ENCODE peak calls at places on chromosomes 3 and 15, in nine cellular contexts. One of them, this sample, is unnamed.

GRCh38 chr3:115245437-115245836 is 98.3 kb upstream of the ZBTB20 start:
- DNase-seq in memory B cell: no peak
- DNase-seq in activated T-cell treated with anti-CD3 and anti-CD28 coated beads for 1 hour: no peak
- DNase-seq in foreskin fibroblast: peak; percentile 93
- DNase-seq in HTR-8/SVneo: peak; percentile 65
- DNase-seq in K562: peak; percentile 23
- DNase-seq in heart right ventricle: no peak
- DNase-seq in islet precursor cell: peak; percentile 58
- DNase-seq in GM13977: no peak
- DNase-seq in this sample: no peak

GRCh38 chr15:50786871-50787270 is 21.4 kb upstream of the SPPL2A start:
- DNase-seq in heart right ventricle: no peak
- DNase-seq in activated T-cell treated with anti-CD3 and anti-CD28 coated beads for 1 hour: no peak
- DNase-seq in HTR-8/SVneo: no peak
- DNase-seq in K562: no peak
- DNase-seq in islet precursor cell: no peak
- DNase-seq in GM13977: no peak
- DNase-seq in foreskin fibroblast: no peak
- DNase-seq in memory B cell: no peak
- DNase-seq in this sample: no peak

GRCh38 chr15:88738796-88739195 is 64.4 kb upstream of the ACAN start:
- DNase-seq in foreskin fibroblast: peak; percentile 9
- DNase-seq in HTR-8/SVneo: no peak
- DNase-seq in heart right ventricle: no peak
- DNase-seq in memory B cell: no peak
- DNase-seq in activated T-cell treated with anti-CD3 and anti-CD28 coated beads for 1 hour: no peak
- DNase-seq in K562: no peak
- DNase-seq in GM13977: no peak
- DNase-seq in islet precursor cell: no peak
- DNase-seq in this sample: no peak

GRCh38 chr3:94694001-94694400 is 631.1 kb downstream of the NSUN3 start:
- DNase-seq in heart right ventricle: no peak
- DNase-seq in activated T-cell treated with anti-CD3 and anti-CD28 coated beads for 1 hour: no peak
- DNase-seq in GM13977: no peak
- DNase-seq in K562: no peak
- DNase-seq in memory B cell: no peak
- DNase-seq in HTR-8/SVneo: no peak
- DNase-seq in islet precursor cell: no peak
- DNase-seq in foreskin fibroblast: no peak
- DNase-seq in this sample: no peak

GRCh38 chr15:25136119-25136518 is 181.3 kb downstream of the SNRPN start:
- DNase-seq in activated T-cell treated with anti-CD3 and anti-CD28 coated beads for 1 hour: no peak
- DNase-seq in islet precursor cell: no peak
- DNase-seq in GM13977: no peak
- DNase-seq in heart right ventricle: no peak
- DNase-seq in K562: peak; percentile 5
- DNase-seq in foreskin fibroblast: no peak
- DNase-seq in memory B cell: no peak
- DNase-seq in HTR-8/SVneo: no peak
- DNase-seq in this sample: no peak

GRCh38 chr15:74808840-74809229 is 3.8 kb upstream of the LMAN1L start:
- DNase-seq in GM13977: no peak
- DNase-seq in foreskin fibroblast: no peak
- DNase-seq in activated T-cell treated with anti-CD3 and anti-CD28 coated beads for 1 hour: no peak
- DNase-seq in heart right ventricle: no peak
- DNase-seq in K562: no peak
- DNase-seq in HTR-8/SVneo: no peak
- DNase-seq in memory B cell: no peak
- DNase-seq in islet precursor cell: no peak
- DNase-seq in this sample: no peak

GRCh38 chr3:47870702-47871255 is 67.8 kb downstream of the DHX30 start:
- DNase-seq in K562: peak; percentile 71
- DNase-seq in islet precursor cell: no peak
- DNase-seq in GM13977: no peak
- DNase-seq in activated T-cell treated with anti-CD3 and anti-CD28 coated beads for 1 hour: no peak
- DNase-seq in HTR-8/SVneo: no peak
- DNase-seq in foreskin fibroblast: no peak
- DNase-seq in heart right ventricle: no peak
- DNase-seq in memory B cell: no peak
- DNase-seq in this sample: no peak

GRCh38 chr3:47984089-47984759 is 32.0 kb downstream of the MAP4 start:
- DNase-seq in HTR-8/SVneo: peak; percentile 27
- DNase-seq in foreskin fibroblast: peak; percentile 76
- DNase-seq in memory B cell: no peak
- DNase-seq in activated T-cell treated with anti-CD3 and anti-CD28 coated beads for 1 hour: no peak
- DNase-seq in GM13977: no peak
- DNase-seq in heart right ventricle: no peak
- DNase-seq in K562: no peak
- DNase-seq in islet precursor cell: no peak
- DNase-seq in this sample: no peak

GRCh38 chr3:71587958-71588357 is 4.4 kb upstream of the FOXP1 start:
- DNase-seq in GM13977: no peak
- DNase-seq in activated T-cell treated with anti-CD3 and anti-CD28 coated beads for 1 hour: no peak
- DNase-seq in memory B cell: no peak
- DNase-seq in foreskin fibroblast: no peak
- DNase-seq in heart right ventricle: no peak
- DNase-seq in islet precursor cell: no peak
- DNase-seq in K562: no peak
- DNase-seq in HTR-8/SVneo: no peak
- DNase-seq in this sample: no peak

GRCh38 chr3:94875149-94875548 is 812.3 kb downstream of the NSUN3 start:
- DNase-seq in islet precursor cell: no peak
- DNase-seq in K562: no peak
- DNase-seq in GM13977: no peak
- DNase-seq in foreskin fibroblast: no peak
- DNase-seq in heart right ventricle: no peak
- DNase-seq in HTR-8/SVneo: no peak
- DNase-seq in memory B cell: no peak
- DNase-seq in activated T-cell treated with anti-CD3 and anti-CD28 coated beads for 1 hour: no peak
- DNase-seq in this sample: no peak

GRCh38 chr3:57682284-57682683 is 10.6 kb downstream of the DENND6A start:
- DNase-seq in heart right ventricle: no peak
- DNase-seq in islet precursor cell: no peak
- DNase-seq in activated T-cell treated with anti-CD3 and anti-CD28 coated beads for 1 hour: no peak
- DNase-seq in foreskin fibroblast: no peak
- DNase-seq in GM13977: no peak
- DNase-seq in HTR-8/SVneo: no peak
- DNase-seq in K562: no peak
- DNase-seq in memory B cell: no peak
- DNase-seq in this sample: no peak

GRCh38 chr15:63909819-63910437 is 76.2 kb upstream of the HERC1 start:
- DNase-seq in activated T-cell treated with anti-CD3 and anti-CD28 coated beads for 1 hour: no peak
- DNase-seq in foreskin fibroblast: peak; percentile 61
- DNase-seq in K562: no peak
- DNase-seq in HTR-8/SVneo: no peak
- DNase-seq in heart right ventricle: no peak
- DNase-seq in GM13977: no peak
- DNase-seq in islet precursor cell: no peak
- DNase-seq in memory B cell: no peak
- DNase-seq in this sample: no peak

GRCh38 chr3:99549918-99550603 is 88.3 kb upstream of the COL8A1 start:
- DNase-seq in memory B cell: no peak
- DNase-seq in HTR-8/SVneo: no peak
- DNase-seq in activated T-cell treated with anti-CD3 and anti-CD28 coated beads for 1 hour: no peak
- DNase-seq in heart right ventricle: no peak
- DNase-seq in GM13977: no peak
- DNase-seq in K562: no peak
- DNase-seq in foreskin fibroblast: peak; percentile 53
- DNase-seq in islet precursor cell: no peak
- DNase-seq in this sample: no peak

GRCh38 chr15:27679621-27680521 is 419.2 kb downstream of the OCA2 start:
- DNase-seq in activated T-cell treated with anti-CD3 and anti-CD28 coated beads for 1 hour: no peak
- DNase-seq in foreskin fibroblast: no peak
- DNase-seq in K562: no peak
- DNase-seq in memory B cell: no peak
- DNase-seq in HTR-8/SVneo: no peak
- DNase-seq in heart right ventricle: no peak
- DNase-seq in GM13977: no peak
- DNase-seq in islet precursor cell: no peak
- DNase-seq in this sample: no peak

GRCh38 chr3:187955076-187955952 is 198.6 kb upstream of the LPP start:
- DNase-seq in islet precursor cell: no peak
- DNase-seq in heart right ventricle: no peak
- DNase-seq in memory B cell: no peak
- DNase-seq in K562: no peak
- DNase-seq in foreskin fibroblast: peak; percentile 91
- DNase-seq in GM13977: no peak
- DNase-seq in HTR-8/SVneo: peak; percentile 34
- DNase-seq in activated T-cell treated with anti-CD3 and anti-CD28 coated beads for 1 hour: no peak
- DNase-seq in this sample: no peak

GRCh38 chr15:90159213-90159612 is 41.9 kb upstream of the SEMA4B start:
- DNase-seq in K562: no peak
- DNase-seq in foreskin fibroblast: no peak
- DNase-seq in activated T-cell treated with anti-CD3 and anti-CD28 coated beads for 1 hour: no peak
- DNase-seq in islet precursor cell: no peak
- DNase-seq in memory B cell: no peak
- DNase-seq in HTR-8/SVneo: no peak
- DNase-seq in heart right ventricle: no peak
- DNase-seq in GM13977: no peak
- DNase-seq in this sample: no peak

GRCh38 chr3:42439461-42440075 is 29.2 kb upstream of the LYZL4 start:
- DNase-seq in HTR-8/SVneo: no peak
- DNase-seq in activated T-cell treated with anti-CD3 and anti-CD28 coated beads for 1 hour: no peak
- DNase-seq in foreskin fibroblast: no peak
- DNase-seq in islet precursor cell: no peak
- DNase-seq in K562: no peak
- DNase-seq in heart right ventricle: no peak
- DNase-seq in GM13977: no peak
- DNase-seq in memory B cell: no peak
- DNase-seq in this sample: no peak

GRCh38 chr3:87311309-87311708 is 34.9 kb upstream of the POU1F1 start:
- DNase-seq in islet precursor cell: no peak
- DNase-seq in GM13977: no peak
- DNase-seq in foreskin fibroblast: peak; percentile 43
- DNase-seq in HTR-8/SVneo: no peak
- DNase-seq in K562: no peak
- DNase-seq in heart right ventricle: no peak
- DNase-seq in activated T-cell treated with anti-CD3 and anti-CD28 coated beads for 1 hour: no peak
- DNase-seq in memory B cell: no peak
- DNase-seq in this sample: no peak

GRCh38 chr15:68028137-68028771 is 25.9 kb upstream of the PIAS1 start:
- DNase-seq in GM13977: no peak
- DNase-seq in HTR-8/SVneo: no peak
- DNase-seq in heart right ventricle: no peak
- DNase-seq in islet precursor cell: peak; percentile 75
- DNase-seq in foreskin fibroblast: no peak
- DNase-seq in K562: no peak
- DNase-seq in memory B cell: no peak
- DNase-seq in activated T-cell treated with anti-CD3 and anti-CD28 coated beads for 1 hour: no peak
- DNase-seq in this sample: no peak

GRCh38 chr15:45377630-45378148 is 655 bp downstream of the GATM start:
- DNase-seq in K562: no peak
- DNase-seq in HTR-8/SVneo: peak; percentile 6
- DNase-seq in activated T-cell treated with anti-CD3 and anti-CD28 coated beads for 1 hour: no peak
- DNase-seq in foreskin fibroblast: no peak
- DNase-seq in islet precursor cell: peak; percentile 52
- DNase-seq in GM13977: peak; percentile 33
- DNase-seq in heart right ventricle: peak; percentile 44
- DNase-seq in memory B cell: no peak
- DNase-seq in this sample: no peak

GRCh38 chr3:13764161-13764560 is 115.7 kb downstream of the WNT7A start:
- DNase-seq in GM13977: no peak
- DNase-seq in memory B cell: no peak
- DNase-seq in heart right ventricle: no peak
- DNase-seq in islet precursor cell: no peak
- DNase-seq in foreskin fibroblast: no peak
- DNase-seq in activated T-cell treated with anti-CD3 and anti-CD28 coated beads for 1 hour: no peak
- DNase-seq in HTR-8/SVneo: no peak
- DNase-seq in K562: no peak
- DNase-seq in this sample: no peak

GRCh38 chr15:81239190-81239589 is 42.5 kb downstream of the IL16 start:
- DNase-seq in HTR-8/SVneo: no peak
- DNase-seq in islet precursor cell: no peak
- DNase-seq in foreskin fibroblast: no peak
- DNase-seq in activated T-cell treated with anti-CD3 and anti-CD28 coated beads for 1 hour: no peak
- DNase-seq in heart right ventricle: no peak
- DNase-seq in memory B cell: no peak
- DNase-seq in GM13977: no peak
- DNase-seq in K562: no peak
- DNase-seq in this sample: no peak

GRCh38 chr15:78929536-78930264 is 15.1 kb downstream of the CTSH start:
- DNase-seq in activated T-cell treated with anti-CD3 and anti-CD28 coated beads for 1 hour: no peak
- DNase-seq in heart right ventricle: no peak
- DNase-seq in foreskin fibroblast: no peak
- DNase-seq in K562: no peak
- DNase-seq in GM13977: no peak
- DNase-seq in memory B cell: no peak
- DNase-seq in HTR-8/SVneo: no peak
- DNase-seq in islet precursor cell: peak; percentile 50
- DNase-seq in this sample: no peak

GRCh38 chr3:42176635-42177034 is 85.5 kb downstream of the TRAK1 start:
- DNase-seq in memory B cell: no peak
- DNase-seq in K562: no peak
- DNase-seq in islet precursor cell: peak; percentile 32
- DNase-seq in foreskin fibroblast: no peak
- DNase-seq in GM13977: no peak
- DNase-seq in HTR-8/SVneo: no peak
- DNase-seq in heart right ventricle: no peak
- DNase-seq in activated T-cell treated with anti-CD3 and anti-CD28 coated beads for 1 hour: no peak
- DNase-seq in this sample: no peak

GRCh38 chr15:26115229-26115943 is 252.3 kb upstream of the ATP10A start:
- DNase-seq in memory B cell: no peak
- DNase-seq in heart right ventricle: no peak
- DNase-seq in HTR-8/SVneo: no peak
- DNase-seq in K562: no peak
- DNase-seq in GM13977: no peak
- DNase-seq in foreskin fibroblast: no peak
- DNase-seq in activated T-cell treated with anti-CD3 and anti-CD28 coated beads for 1 hour: no peak
- DNase-seq in islet precursor cell: no peak
- DNase-seq in this sample: no peak

GRCh38 chr3:128629936-128630335 is 20.7 kb downstream of the RPN1 start:
- DNase-seq in activated T-cell treated with anti-CD3 and anti-CD28 coated beads for 1 hour: no peak
- DNase-seq in memory B cell: no peak
- DNase-seq in HTR-8/SVneo: no peak
- DNase-seq in GM13977: no peak
- DNase-seq in foreskin fibroblast: no peak
- DNase-seq in heart right ventricle: no peak
- DNase-seq in K562: no peak
- DNase-seq in islet precursor cell: no peak
- DNase-seq in this sample: no peak

GRCh38 chr15:29613951-29614382 is 208.3 kb downstream of the TJP1 start:
- DNase-seq in foreskin fibroblast: no peak
- DNase-seq in memory B cell: no peak
- DNase-seq in HTR-8/SVneo: no peak
- DNase-seq in GM13977: no peak
- DNase-seq in K562: peak; percentile 62
- DNase-seq in islet precursor cell: no peak
- DNase-seq in heart right ventricle: no peak
- DNase-seq in activated T-cell treated with anti-CD3 and anti-CD28 coated beads for 1 hour: no peak
- DNase-seq in this sample: no peak

This sample was measured in mesenteric fat pad.